ENCODE peak calls at places on chromosomes 2 and 18, in four cellular contexts. C is osteocyte; T is stimulated activated CD4-positive, alpha-beta T cell treated with anti-CD3 and anti-CD28 coated beads, Interleukin-1b, Interleukin-23, amount 100 ng/mL, for 4 hours; Q is M059J. U is an unnamed sample.
A peak's percentile ranks its signal among the peaks of the same experiment; 100 is the strongest.

GRCh38 chr2:144517825-144518699 is 1.9 kb downstream of the ZEB2 start:
- DNase-seq in C (no peak), T (no peak), Q (peak; percentile 50), U (peak; percentile 21)

GRCh38 chr2:224584111-224584764 is 925 bp downstream of the CUL3 start:
- DNase-seq in C (no peak), Q (peak; percentile 55), T (peak; percentile 3), U (peak; percentile 32)

GRCh38 chr2:168461942-168462331 is 5.9 kb downstream of the CERS6 start:
- DNase-seq in C (no peak), T (no peak), Q (no peak), U (no peak)

GRCh38 chr2:126085396-126085795 is 570.6 kb upstream of the GYPC start:
- DNase-seq in Q (no peak), T (no peak), C (no peak), U (no peak)

GRCh38 chr2:241762321-241762932 is 14.2 kb upstream of the GAL3ST2 start:
- DNase-seq in C (no peak), Q (no peak), T (no peak), U (no peak)

GRCh38 chr18:13680612-13681011 is 45.7 kb downstream of the FAM210A start:
- DNase-seq in Q (no peak), T (no peak), C (no peak), U (peak; percentile 10)

GRCh38 chr2:4404363-4404762 is 701.0 kb downstream of the DCDC2C start:
- DNase-seq in Q (no peak), T (no peak), C (no peak), U (no peak)

GRCh38 chr18:2515408-2515807 is 55.9 kb downstream of the METTL4 start:
- DNase-seq in T (no peak), Q (peak; percentile 95), C (no peak), U (peak; percentile 70)

GRCh38 chr2:41759880-41760279 is 287.9 kb upstream of the PKDCC start:
- DNase-seq in Q (no peak), T (no peak), C (no peak), U (no peak)

GRCh38 chr2:66576381-66577330 is 141.7 kb downstream of the MEIS1 start:
- DNase-seq in Q (peak; percentile 48), T (no peak), C (no peak), U (peak; percentile 29)

GRCh38 chr18:43383031-43383430 is 105.7 kb upstream of the SYT4 start:
- DNase-seq in C (no peak), T (no peak), Q (no peak), U (no peak)

GRCh38 chr2:47656715-47657600 is 126.0 kb upstream of the MSH6 start:
- DNase-seq in Q (peak; percentile 76), C (no peak), T (no peak), U (peak; percentile 22)

GRCh38 chr2:183868707-183869106 is 729.6 kb upstream of the ZNF804A start:
- DNase-seq in Q (peak; percentile 27), C (no peak), T (no peak), U (no peak)

GRCh38 chr2:29229640-29230039 is 114.4 kb downstream of the CLIP4 start:
- DNase-seq in C (no peak), Q (peak; percentile 20), T (no peak), U (no peak)

GRCh38 chr2:178827739-178828487 is 20.7 kb upstream of the TTN start:
- DNase-seq in C (no peak), Q (no peak), T (no peak), U (no peak)

GRCh38 chr2:151367571-151367970 is 10.2 kb downstream of the TNFAIP6 start:
- DNase-seq in C (no peak), Q (peak; percentile 59), T (no peak), U (peak; percentile 48)

U was measured in Daoy.